ENCODE peak calls at places on chromosomes 16 and 17, in four cellular contexts. T, L, S and C are unnamed samples. For H4K20me1 and H3K4me1, the result is how much of the 10 kb centered on the place peaks cover.

GRCh38 chr17:55175788-55176425 is 88.9 kb upstream of the HLF start:
- DNase-seq in T (no peak), S (no peak), L (no peak), C (no peak)

GRCh38 chr16:66167564-66168291 is 198.8 kb upstream of the CDH5 start:
- DNase-seq in L (peak), T (peak), S (no peak), C (peak)

GRCh38 chr17:33712120-33712519 is 419.0 kb upstream of the ASIC2 start:
- DNase-seq in T (peak), L (no peak), S (no peak), C (no peak)

GRCh38 chr17:36118477-36119353 is 15.1 kb downstream of the CCL4 start:
- DNase-seq in T (no peak), L (no peak), S (no peak), C (no peak)

GRCh38 chr17:45640141-45640850 is 143.8 kb upstream of the CRHR1 start:
- DNase-seq in S (peak), L (peak), T (peak), C (peak)

GRCh38 chr16:21162661-21163151 is 4.2 kb downstream of the LDAF1 start:
- DNase-seq in S (no peak), L (peak), T (no peak), C (no peak)

GRCh38 chr16:11605564-11605886 is 18.8 kb upstream of the LITAF start:
- DNase-seq in L (no peak), T (no peak), S (no peak), C (no peak)

GRCh38 chr17:41415833-41416335 is 8.5 kb downstream of the KRT37 start:
- DNase-seq in S (no peak), L (peak), T (no peak), C (no peak)

GRCh38 chr17:36869441-36869840 is 67.8 kb upstream of the LHX1 start:
- DNase-seq in S (no peak), T (no peak), L (no peak), C (no peak)

GRCh38 chr16:65178151-65178550 is 56.3 kb upstream of the CDH11 start:
- DNase-seq in S (no peak), T (no peak), L (peak), C (peak)

GRCh38 chr16:88703486-88704309 is 2.5 kb downstream of the RNF166 start:
- DNase-seq in L (no peak), S (no peak), T (no peak), C (no peak)

GRCh38 chr17:43979011-43979410 is 25.3 kb upstream of the PYY start:
- DNase-seq in S (no peak), L (no peak), T (no peak), C (no peak)

GRCh38 chr16:53960954-53961616 is 257.1 kb downstream of the FTO start:
- DNase-seq in L (no peak), T (no peak), S (no peak), C (no peak)

GRCh38 chr17:1486802-1487695 is 5.4 kb downstream of the MYO1C start:
- DNase-seq in L (no peak), S (peak), T (peak), C (no peak)

GRCh38 chr16:49924078-49924477 is 68.2 kb upstream of the ZNF423 start:
- DNase-seq in S (no peak), T (no peak), L (no peak), C (peak)

GRCh38 chr17:18141210-18141803 is 32.8 kb downstream of the MYO15A start:
- DNase-seq in T (peak), L (peak), S (peak), C (peak)

GRCh38 chr17:58436805-58437239 is 19.5 kb upstream of the RNF43 start:
- DNase-seq in S (no peak), T (no peak), L (no peak), C (no peak)

GRCh38 chr16:59634951-59635350 is 900.8 kb upstream of the GOT2 start:
- DNase-seq in S (no peak), L (peak), T (no peak), C (no peak)

GRCh38 chr17:45123930-45124796 is 8.2 kb downstream of the PLCD3 start:
- DNase-seq in S (no peak), L (peak), T (no peak), C (peak)

GRCh38 chr17:41800601-41801373 is 11.0 kb downstream of the P3H4 start:
- DNase-seq in L (no peak), T (peak), S (peak), C (peak)

GRCh38 chr17:82650723-82651122 is 2.5 kb upstream of the WDR45B start:
- DNase-seq in T (no peak), S (no peak), L (no peak), C (no peak)

GRCh38 chr17:54891176-54891821 is 9.4 kb upstream of the TOM1L1 start:
- DNase-seq in L (peak), T (peak), S (peak), C (peak)

GRCh38 chr17:27551701-27552466 is 79.1 kb upstream of the LGALS9 start:
- DNase-seq in T (no peak), L (peak), S (no peak), C (peak)

GRCh38 chr17:58268774-58269556 is 11.8 kb downstream of the MPO start:
- DNase-seq in T (no peak), S (peak), L (no peak), C (no peak)

GRCh38 chr16:87421369-87421912 is 29.3 kb downstream of the MAP1LC3B start:
- DNase-seq in L (no peak), S (no peak), T (no peak), C (no peak)

GRCh38 chr17:51322390-51323029 is 62.2 kb downstream of the UTP18 start:
- DNase-seq in L (peak), T (peak), S (no peak), C (peak)

GRCh38 chr16:71885261-71885650 is 1.3 kb upstream of the ZNF821 start:
- DNase-seq in S (no peak), L (no peak), T (no peak), C (peak)

GRCh38 chr16:4800290-4801041 is 2.0 kb downstream of the ROGDI start:
- DNase-seq in L (no peak), T (no peak), S (no peak), C (no peak)
- H3K4me3 ChIP-seq in L (no peak), T (no peak), S (no peak), C (no peak)

GRCh38 chr16:69191136-69191535 is 4.2 kb downstream of the SNTB2 start:
- DNase-seq in T (no peak), S (no peak), L (no peak), C (no peak)
- H4K20me1 ChIP-seq in T (under half), S (under half), L (under half), C (under half)

DNA sequence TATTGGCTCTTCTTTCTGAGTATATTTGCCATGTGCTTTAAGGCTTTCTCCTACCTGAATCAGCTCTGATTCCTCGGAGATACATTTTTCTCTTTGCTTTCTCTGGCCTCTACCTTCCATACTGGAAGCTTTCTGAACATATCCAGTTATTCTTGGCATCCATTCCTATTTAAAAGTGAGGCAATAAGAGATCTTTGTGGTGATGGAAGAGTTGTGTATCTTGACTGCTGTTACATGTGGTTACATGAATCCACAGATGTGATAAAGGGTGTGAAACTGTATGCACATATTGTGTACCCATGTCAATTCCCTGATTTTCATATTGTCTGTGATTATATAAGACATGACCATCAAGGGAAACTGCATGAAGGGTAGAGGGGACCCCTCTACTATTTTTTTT is 24.4 kb downstream of the UBE2O start:
- DNase-seq in S (no peak), T (no peak), L (no peak), C (no peak)
- H3K4me1 ChIP-seq in S (under half), T (under half), L (under half), C (under half)

GRCh38 chr16:19131809-19132777 is 18.3 kb downstream of the ITPRIPL2 start:
- DNase-seq in T (no peak), S (no peak), L (no peak), C (no peak)

GRCh38 chr16:19132898-19133297 is 19.1 kb downstream of the ITPRIPL2 start:
- DNase-seq in T (no peak), L (no peak), S (no peak), C (no peak)

GRCh38 chr16:19133600-19133999 is 19.8 kb downstream of the ITPRIPL2 start:
- DNase-seq in S (no peak), L (no peak), T (no peak), C (no peak)

GRCh38 chr16:19130385-19130784 is 16.6 kb downstream of the ITPRIPL2 start:
- DNase-seq in L (no peak), S (no peak), T (no peak), C (no peak)

DNA sequence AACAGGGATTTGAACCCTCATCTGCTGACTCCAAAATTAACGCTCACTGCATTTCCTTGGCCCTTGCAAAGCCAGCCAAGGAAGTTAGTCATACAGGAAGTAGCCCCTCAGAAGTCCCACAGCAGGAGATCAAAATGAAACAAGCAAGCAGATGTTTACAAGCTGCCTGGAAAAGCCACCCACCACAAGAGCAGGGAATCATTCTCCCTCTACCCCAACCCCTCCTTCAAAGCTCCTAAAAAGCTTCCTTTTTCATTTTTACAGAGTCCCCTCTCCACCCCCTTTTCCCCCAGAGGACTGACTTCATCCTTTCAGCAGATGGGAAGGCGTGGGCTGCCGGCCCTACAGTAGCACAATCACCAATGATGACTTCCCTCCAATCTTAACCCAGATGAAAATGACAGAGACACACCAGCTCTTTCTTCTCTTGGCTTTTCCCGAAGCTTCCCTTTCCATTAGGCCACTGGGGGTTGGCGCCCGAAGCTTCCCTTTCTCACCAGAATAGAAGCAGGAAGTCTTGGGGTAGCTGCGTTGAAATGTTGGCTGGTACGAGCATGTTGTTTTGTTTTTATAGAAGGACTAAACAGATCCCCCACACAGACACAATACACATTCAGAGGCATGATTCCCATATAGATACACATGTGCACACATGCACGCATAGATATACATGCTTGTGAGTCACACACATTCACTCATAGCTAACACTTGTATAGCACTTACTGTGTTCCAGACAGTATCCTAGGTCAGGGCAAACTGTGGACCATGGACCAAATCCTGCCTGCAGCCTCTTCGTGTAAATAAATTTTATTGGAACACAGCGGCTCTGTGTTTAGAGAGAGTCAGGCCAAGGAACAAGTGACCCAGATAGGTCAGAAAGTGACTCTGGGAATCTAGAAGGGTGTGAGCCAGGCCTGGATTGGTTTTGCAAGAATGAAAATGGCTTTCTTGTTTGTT is 17.4 kb downstream of the ITPRIPL2 start:
- DNase-seq in L (peak), T (no peak), S (no peak), C (peak)
- H3K4me3 ChIP-seq in L (no peak), T (no peak), S (no peak), C (peak)

GRCh38 chr16:4879049-4879448 is 31.8 kb downstream of the UBN1 start:
- DNase-seq in S (no peak), T (no peak), L (no peak), C (peak)
- H4K20me1 ChIP-seq in S (under half), T (under half), L (under half), C (under half)